ENCODE peak calls at places on chromosomes 2 and 18, in four cellular contexts. Y, Q, O and F are unnamed samples.

GRCh38 chr2:202072737-202073396 is at the start of gene KIAA2012:
- DNase-seq in Y (no peak), O (no peak), Q (peak), F (no peak)

GRCh38 chr2:48715042-48715899 is 40.3 kb downstream of the LHCGR start:
- DNase-seq in O (no peak), Q (no peak), Y (no peak), F (peak)

GRCh38 chr18:74623047-74623816 is 25.6 kb downstream of the ZNF407 start:
- DNase-seq in Y (no peak), O (no peak), Q (no peak), F (no peak)

GRCh38 chr2:206480161-206480560 is 36.8 kb downstream of the ADAM23 start:
- DNase-seq in Q (no peak), O (no peak), Y (no peak), F (no peak)

GRCh38 chr2:196170202-196170680 is 1.1 kb downstream of the STK17B start:
- DNase-seq in Y (no peak), Q (peak), O (peak), F (peak)

GRCh38 chr2:142944264-142944663 is 66.8 kb downstream of the KYNU start:
- DNase-seq in Y (no peak), Q (no peak), O (no peak), F (peak)

GRCh38 chr2:162623888-162624287 is 214.7 kb downstream of the KCNH7 start:
- DNase-seq in Y (no peak), O (no peak), Q (no peak), F (no peak)

GRCh38 chr2:126720031-126720368 is 64.0 kb downstream of the GYPC start:
- DNase-seq in Y (no peak), Q (no peak), O (no peak), F (no peak)

GRCh38 chr18:36872329-36872728 is 43.4 kb downstream of the KIAA1328 start:
- DNase-seq in Q (no peak), Y (no peak), O (no peak), F (no peak)

GRCh38 chr18:10454800-10455550 is 540 bp downstream of the APCDD1 start:
- DNase-seq in Y (no peak), Q (no peak), O (no peak), F (peak)

GRCh38 chr18:28112056-28112470 is 64.9 kb downstream of the CDH2 start:
- DNase-seq in Y (no peak), O (no peak), Q (no peak), F (no peak)

GRCh38 chr2:208466133-208466919 is 59.7 kb downstream of the PTH2R start:
- DNase-seq in O (peak), Y (no peak), Q (peak), F (peak)

GRCh38 chr18:35076556-35076955 is 35.3 kb downstream of the MAPRE2 start:
- DNase-seq in Q (no peak), O (no peak), Y (no peak), F (no peak)

GRCh38 chr18:6575908-6576307 is 153.6 kb upstream of the ARHGAP28 start:
- DNase-seq in O (no peak), Q (no peak), Y (no peak), F (no peak)

GRCh38 chr2:27636766-27637165 is 7.9 kb downstream of the GPN1 start:
- DNase-seq in O (no peak), Q (no peak), Y (no peak), F (no peak)

GRCh38 chr2:157055660-157056199 is 201.8 kb upstream of the GALNT5 start:
- DNase-seq in O (peak), Y (no peak), Q (no peak), F (no peak)

GRCh38 chr2:217835931-217836881 is 166.6 kb downstream of the TNS1 start:
- DNase-seq in Q (peak), O (no peak), Y (no peak), F (no peak)

GRCh38 chr2:168758970-168759820 is 43.2 kb upstream of the NOSTRIN start:
- DNase-seq in Q (peak), Y (peak), O (peak), F (peak)

GRCh38 chr2:100786297-100786658 is 33.7 kb upstream of the NPAS2 start:
- DNase-seq in Y (no peak), Q (no peak), O (no peak), F (peak)

GRCh38 chr2:118224144-118224887 is 136.0 kb downstream of the INSIG2 start:
- DNase-seq in O (no peak), Y (no peak), Q (peak), F (no peak)

GRCh38 chr18:34624551-34624950 is 85.5 kb upstream of the DTNA start:
- DNase-seq in Y (no peak), O (no peak), Q (no peak), F (no peak)

GRCh38 chr2:205218056-205218455 is 464.2 kb upstream of the NRP2 start:
- DNase-seq in Q (no peak), O (no peak), Y (no peak), F (no peak)

GRCh38 chr2:201255468-201255867 is 4.9 kb upstream of the CASP8 start:
- DNase-seq in Y (no peak), Q (no peak), O (no peak), F (no peak)

GRCh38 chr18:12947355-12948054 is at the start of gene SEH1L:
- DNase-seq in Y (peak), O (peak), Q (peak), F (peak)

GRCh38 chr2:207813942-207814341 is 44.2 kb upstream of the FZD5 start:
- DNase-seq in Q (no peak), Y (no peak), O (no peak), F (no peak)

GRCh38 chr18:961644-962355 is 57.1 kb downstream of the ADCYAP1 start:
- DNase-seq in O (peak), Y (no peak), Q (peak), F (no peak)

GRCh38 chr2:215504547-215504946 is 68.7 kb upstream of the FN1 start:
- DNase-seq in O (no peak), Y (no peak), Q (no peak), F (no peak)

GRCh38 chr2:46379213-46380037 is 82.2 kb downstream of the EPAS1 start:
- DNase-seq in Y (no peak), O (no peak), Q (no peak), F (no peak)

GRCh38 chr2:74602553-74603281 is 45.4 kb downstream of the M1AP start:
- DNase-seq in Q (no peak), O (no peak), Y (no peak), F (no peak)

GRCh38 chr2:207802650-207803049 is 32.9 kb upstream of the FZD5 start:
- DNase-seq in Y (no peak), Q (no peak), O (peak), F (no peak)

GRCh38 chr2:113877651-113878594 is 12.0 kb upstream of the ACTR3 start:
- DNase-seq in Y (no peak), Q (peak), O (peak), F (peak)

GRCh38 chr2:183063083-183063482 is 15.5 kb upstream of the DUSP19 start:
- DNase-seq in Y (no peak), O (no peak), Q (no peak), F (peak)

GRCh38 chr2:64463784-64464183 is 9.8 kb downstream of the LGALSL start:
- DNase-seq in Y (no peak), Q (no peak), O (no peak), F (no peak)

GRCh38 chr2:134164306-134164705 is 89.6 kb upstream of the MGAT5 start:
- DNase-seq in Q (no peak), Y (no peak), O (no peak), F (no peak)

GRCh38 chr18:23992119-23992940 is 22.2 kb upstream of the TTC39C start:
- DNase-seq in O (no peak), Q (peak), Y (no peak), F (no peak)

GRCh38 chr18:23982154-23983071 is 32.1 kb upstream of the TTC39C start:
- DNase-seq in Y (no peak), Q (peak), O (no peak), F (peak)

GRCh38 chr18:23981369-23981768 is 33.2 kb upstream of the TTC39C start:
- DNase-seq in Y (peak), Q (no peak), O (no peak), F (no peak)

GRCh38 chr18:23990474-23991410 is 23.8 kb upstream of the TTC39C start:
- DNase-seq in Y (no peak), O (no peak), Q (no peak), F (no peak)

DNA sequence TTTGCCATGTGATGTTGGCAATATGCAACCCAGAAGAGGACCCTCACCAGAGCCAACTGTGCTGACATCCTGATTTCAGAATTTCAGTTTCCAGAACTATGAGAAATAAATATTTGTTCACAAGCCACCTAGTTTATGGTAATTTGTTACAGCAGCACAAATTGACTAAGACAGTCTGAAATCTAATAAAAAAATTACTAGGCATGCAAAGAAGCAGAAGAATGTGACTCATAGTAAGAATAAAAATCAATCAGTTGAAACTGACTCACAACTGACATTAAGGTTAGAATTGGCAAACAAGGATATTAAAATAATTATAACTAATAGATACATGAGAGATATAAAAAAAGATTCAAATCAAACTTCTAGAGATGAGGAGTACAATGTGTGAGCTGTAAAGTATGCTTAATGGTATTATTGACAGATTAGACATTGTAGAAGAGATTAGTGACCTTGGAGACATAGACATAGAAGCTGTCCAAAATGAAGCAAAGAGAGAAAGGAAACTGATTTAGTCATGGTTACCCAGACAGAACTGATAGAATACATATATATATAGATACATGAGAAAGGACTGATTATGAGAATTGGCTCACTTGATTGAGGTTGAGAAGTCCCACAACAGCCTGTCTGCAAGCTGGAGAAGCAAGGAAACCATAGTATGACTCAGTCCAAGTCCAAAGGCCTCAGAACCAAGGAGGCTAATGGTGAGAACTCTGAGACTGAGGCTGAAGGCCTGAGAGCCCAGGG is 27.8 kb upstream of the TTC39C start:
- DNase-seq in Q (no peak), O (no peak), Y (no peak), F (no peak)
- TF ChIP-seq PBX3 in Q (peak), O (no peak), Y (no peak), F (no peak)

GRCh38 chr18:31270578-31270977 is 47.4 kb upstream of the DSG1 start:
- DNase-seq in Y (no peak), O (no peak), Q (no peak), F (no peak)

GRCh38 chr18:31274915-31275314 is 43.0 kb upstream of the DSG1 start:
- DNase-seq in Y (no peak), Q (no peak), O (peak), F (peak)

GRCh38 chr18:31269508-31270074 is 48.4 kb upstream of the DSG1 start:
- DNase-seq in Q (no peak), O (no peak), Y (no peak), F (no peak)

GRCh38 chr18:31275722-31276463 is 42.1 kb upstream of the DSG1 start:
- DNase-seq in Q (no peak), O (no peak), Y (no peak), F (peak)

DNA sequence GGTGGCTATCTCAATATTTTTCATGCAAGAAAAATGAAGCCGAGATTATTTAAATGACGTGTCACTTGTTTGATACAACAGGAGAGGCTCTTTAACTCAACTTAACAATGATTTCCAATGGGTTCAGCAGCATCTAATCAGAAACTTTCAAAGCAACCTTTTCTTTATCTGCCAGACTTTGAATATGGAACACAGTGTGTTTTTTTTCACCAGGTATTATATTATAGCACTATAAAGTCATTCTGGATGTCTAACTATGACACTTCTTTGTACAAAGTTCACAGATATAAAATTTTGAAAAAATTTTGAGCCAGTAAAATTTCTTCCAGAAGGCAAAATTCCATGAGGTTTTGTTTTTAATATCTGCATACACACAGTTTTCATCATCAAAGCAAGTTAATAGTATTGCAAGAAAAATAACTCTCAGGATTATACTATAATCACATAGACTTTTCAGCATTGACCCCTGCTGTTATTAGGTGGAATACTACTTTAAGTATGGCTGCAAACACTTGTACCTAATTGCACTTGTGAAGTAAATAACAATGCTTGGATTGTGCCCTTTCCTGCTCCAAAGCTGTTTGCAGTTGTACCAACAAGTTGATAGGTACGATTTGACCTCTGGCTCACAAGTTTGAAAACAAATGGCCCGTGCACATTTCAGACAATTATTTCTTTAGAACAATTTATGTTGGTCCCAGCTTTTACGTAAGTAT is 44.0 kb upstream of the DSG1 start:
- DNase-seq in Q (no peak), Y (no peak), O (peak), F (no peak)
- H3K4me2 ChIP-seq in Q (no peak), Y (no peak), O (peak), F (peak)

DNA sequence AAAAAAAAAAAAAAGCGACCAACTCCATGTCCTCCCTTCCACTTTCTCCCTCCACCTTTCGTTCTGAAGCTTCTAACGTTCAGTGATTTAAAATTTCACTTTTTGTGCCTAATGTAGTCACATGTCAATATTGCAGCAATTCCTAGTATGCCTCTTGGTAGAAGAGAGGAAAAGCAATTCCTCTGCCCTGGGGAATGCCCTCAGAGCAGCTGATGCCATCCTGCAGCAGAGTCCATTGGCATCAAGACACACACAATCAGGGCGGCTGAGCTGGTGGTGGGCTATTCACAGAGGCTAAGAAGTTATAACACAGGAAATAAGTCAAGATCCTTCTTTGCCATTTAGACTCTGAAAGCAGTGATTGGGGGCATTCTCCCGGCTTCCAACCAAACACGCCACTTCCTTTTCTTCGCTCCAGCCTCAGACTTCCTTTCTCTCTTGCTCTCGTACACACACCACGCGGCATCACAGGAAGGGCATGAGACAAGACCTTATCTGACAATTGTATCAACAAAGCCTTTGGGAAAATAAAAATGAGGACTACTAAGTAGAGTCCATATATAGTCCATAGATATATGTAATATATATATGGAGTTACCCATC is 71.9 kb downstream of the MOGAT1 start:
- DNase-seq in Y (no peak), O (no peak), Q (no peak), F (no peak)
- TF ChIP-seq CTCF in Y (no peak), O (no peak), Q (no peak), F (no peak)

DNA sequence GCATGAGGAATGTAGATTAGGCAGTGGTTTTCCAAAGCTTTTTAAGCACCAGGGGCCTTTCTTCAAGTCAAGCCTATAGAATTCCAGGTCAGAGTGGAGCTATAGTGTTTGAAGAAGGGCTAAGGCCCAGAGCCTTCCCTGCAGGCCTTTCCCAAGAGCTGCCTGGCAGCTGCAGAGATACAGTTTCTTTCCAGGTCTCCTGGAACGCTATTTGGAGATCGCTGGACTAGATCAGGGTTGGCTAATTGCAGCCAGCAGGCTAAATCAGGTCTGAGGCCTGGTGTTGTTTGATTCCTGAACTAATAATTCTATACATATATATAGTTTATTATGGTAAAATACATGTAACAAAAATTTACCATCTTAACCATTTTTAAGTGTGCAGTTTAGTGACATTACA is 319.0 kb upstream of the SPRED2 start:
- DNase-seq in Y (no peak), Q (peak), O (no peak), F (no peak)
- TF ChIP-seq PBX3 in Y (no peak), Q (no peak), O (no peak), F (no peak)

GRCh38 chr18:23585897-23586248 is 433 bp downstream of the NPC1 start:
- DNase-seq in O (no peak), Q (no peak), Y (no peak), F (no peak)

GRCh38 chr18:23585007-23585871 is 1.1 kb downstream of the NPC1 start:
- DNase-seq in Y (peak), O (peak), Q (peak), F (no peak)

GRCh38 chr18:23584019-23584970 is 2.0 kb downstream of the NPC1 start:
- DNase-seq in Y (no peak), Q (no peak), O (no peak), F (no peak)

GRCh38 chr18:23580677-23581367 is 5.5 kb downstream of the NPC1 start:
- DNase-seq in O (no peak), Y (no peak), Q (no peak), F (no peak)

DNA sequence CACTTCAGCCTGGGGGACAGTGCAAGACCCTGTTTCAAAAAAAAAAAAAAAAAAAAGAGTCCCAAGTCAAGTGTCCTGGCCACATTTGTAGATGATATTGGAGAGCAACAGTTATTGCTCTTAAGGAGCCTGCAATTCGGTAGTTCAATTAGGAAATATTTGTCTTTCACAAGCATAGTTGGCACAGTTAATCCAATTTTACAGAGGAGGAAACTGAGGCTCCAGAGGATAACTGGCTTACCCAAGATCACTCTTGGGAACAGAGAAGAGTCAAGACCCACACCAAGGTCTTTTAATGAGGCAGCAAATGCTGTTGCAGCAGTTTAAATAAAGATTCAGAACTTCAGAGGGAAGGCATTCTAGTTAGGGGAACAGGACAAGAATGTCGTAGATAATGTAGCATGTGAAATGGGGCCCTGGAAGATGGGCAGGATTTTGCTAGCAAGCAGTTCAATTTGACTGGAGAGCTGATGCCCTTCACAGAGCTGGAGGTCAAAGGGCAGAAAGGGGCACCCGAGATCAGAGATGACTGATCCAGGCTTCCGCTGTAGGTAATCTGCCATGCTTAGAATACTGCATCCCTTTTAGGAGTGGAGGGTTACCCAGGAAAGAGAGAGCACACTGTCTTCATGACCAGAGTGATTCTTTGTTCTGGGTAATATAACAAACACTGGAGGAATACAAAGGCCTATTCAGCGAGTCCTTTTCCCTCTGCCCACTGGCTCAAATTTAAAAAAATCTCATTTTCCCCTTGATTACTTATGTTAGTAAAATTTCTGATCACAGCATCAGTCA is 3.0 kb downstream of the NPC1 start:
- DNase-seq in Q (no peak), O (peak), Y (no peak), F (no peak)
- H3K4me2 ChIP-seq in Q (no peak), O (peak), Y (peak), F (peak)

GRCh38 chr2:62724886-62725711 is 19.6 kb downstream of the EHBP1 start:
- DNase-seq in Q (peak), O (no peak), Y (no peak), F (peak)
- TF ChIP-seq CTCF in Q (peak), O (peak), Y (peak), F (peak)

GRCh38 chr2:229835601-229836283 is 86.1 kb downstream of the TRIP12 start:
- DNase-seq in O (no peak), Y (no peak), Q (no peak), F (no peak)
- TF ChIP-seq PBX3 in O (no peak), Y (no peak), Q (no peak), F (no peak)

GRCh38 chr2:25851740-25852503 is 26.4 kb downstream of the ASXL2 start:
- DNase-seq in O (peak), Y (peak), Q (peak), F (peak)
- H3K4me2 ChIP-seq in O (peak), Y (peak), Q (peak), F (peak)

GRCh38 chr18:48412339-48412929 is 3.3 kb upstream of the ZBTB7C start:
- DNase-seq in Q (peak), O (peak), Y (no peak), F (peak)
- TF ChIP-seq CTCF in Q (peak), O (peak), Y (peak), F (peak)